ENCODE peak calls at places on chromosomes 11 and 22, in four cellular contexts. One of them, this sample, is unnamed.

GRCh38 chr11:69442807-69443137 is 38.7 kb upstream of the LINC01488 start:
- DNase-seq in uterus: peak
- DNase-seq in AG04449: no peak
- DNase-seq in lower leg skin: no peak
- DNase-seq in this sample: no peak

GRCh38 chr11:127627629-127628462 is 627.3 kb upstream of the KIRREL3 start:
- DNase-seq in uterus: no peak
- DNase-seq in AG04449: no peak
- DNase-seq in lower leg skin: no peak
- DNase-seq in this sample: no peak

GRCh38 chr11:116309446-116309845 is 463.3 kb downstream of the BUD13 start:
- DNase-seq in uterus: no peak
- DNase-seq in AG04449: no peak
- DNase-seq in lower leg skin: no peak
- DNase-seq in this sample: no peak

GRCh38 chr22:25143161-25144076 is 56.2 kb upstream of the CRYBB3 start:
- DNase-seq in uterus: no peak
- DNase-seq in AG04449: no peak
- DNase-seq in lower leg skin: no peak
- DNase-seq in this sample: no peak

GRCh38 chr22:22507743-22508273 is 734 bp downstream of the ZNF280B start:
- DNase-seq in uterus: no peak
- DNase-seq in AG04449: no peak
- DNase-seq in lower leg skin: no peak
- DNase-seq in this sample: no peak

GRCh38 chr11:77379253-77379652 is 77.8 kb upstream of the GDPD4 start:
- DNase-seq in uterus: no peak
- DNase-seq in AG04449: no peak
- DNase-seq in lower leg skin: no peak
- DNase-seq in this sample: no peak

GRCh38 chr11:57496109-57496820 is 19.2 kb downstream of the SLC43A1 start:
- DNase-seq in uterus: no peak
- DNase-seq in AG04449: no peak
- DNase-seq in lower leg skin: no peak
- DNase-seq in this sample: no peak

GRCh38 chr11:121024989-121025388 is 1.1 kb downstream of the TBCEL start:
- DNase-seq in uterus: no peak
- DNase-seq in AG04449: no peak
- DNase-seq in lower leg skin: no peak
- DNase-seq in this sample: no peak

GRCh38 chr11:126359431-126360048 is 4.1 kb downstream of the ST3GAL4 start:
- DNase-seq in uterus: peak
- DNase-seq in AG04449: no peak
- DNase-seq in lower leg skin: peak
- DNase-seq in this sample: no peak

GRCh38 chr11:70790671-70791300 is 392.5 kb downstream of the CTTN start:
- DNase-seq in uterus: no peak
- DNase-seq in AG04449: no peak
- DNase-seq in lower leg skin: no peak
- DNase-seq in this sample: no peak
- TF ChIP-seq CTCF in uterus: no peak
- TF ChIP-seq CTCF in AG04449: no peak
- TF ChIP-seq CTCF in lower leg skin: no peak
- TF ChIP-seq CTCF in this sample: no peak

GRCh38 chr11:62974848-62975522 is 9.8 kb downstream of the SLC22A6 start:
- DNase-seq in uterus: no peak
- DNase-seq in AG04449: no peak
- DNase-seq in lower leg skin: no peak
- DNase-seq in this sample: no peak
- TF ChIP-seq CTCF in uterus: peak
- TF ChIP-seq CTCF in AG04449: peak
- TF ChIP-seq CTCF in lower leg skin: no peak
- TF ChIP-seq CTCF in this sample: no peak

GRCh38 chr11:75598264-75598663 is 36.2 kb downstream of the SERPINH1 start:
- DNase-seq in uterus: no peak
- DNase-seq in AG04449: no peak
- DNase-seq in lower leg skin: no peak
- DNase-seq in this sample: no peak

GRCh38 chr11:75596914-75597313 is 34.9 kb downstream of the SERPINH1 start:
- DNase-seq in uterus: no peak
- DNase-seq in AG04449: no peak
- DNase-seq in lower leg skin: no peak
- DNase-seq in this sample: no peak

GRCh38 chr11:75598900-75599299 is 36.8 kb downstream of the SERPINH1 start:
- DNase-seq in uterus: no peak
- DNase-seq in AG04449: no peak
- DNase-seq in lower leg skin: no peak
- DNase-seq in this sample: no peak

GRCh38 chr11:75595511-75595910 is 33.5 kb downstream of the SERPINH1 start:
- DNase-seq in uterus: no peak
- DNase-seq in AG04449: no peak
- DNase-seq in lower leg skin: no peak
- DNase-seq in this sample: no peak

DNA sequence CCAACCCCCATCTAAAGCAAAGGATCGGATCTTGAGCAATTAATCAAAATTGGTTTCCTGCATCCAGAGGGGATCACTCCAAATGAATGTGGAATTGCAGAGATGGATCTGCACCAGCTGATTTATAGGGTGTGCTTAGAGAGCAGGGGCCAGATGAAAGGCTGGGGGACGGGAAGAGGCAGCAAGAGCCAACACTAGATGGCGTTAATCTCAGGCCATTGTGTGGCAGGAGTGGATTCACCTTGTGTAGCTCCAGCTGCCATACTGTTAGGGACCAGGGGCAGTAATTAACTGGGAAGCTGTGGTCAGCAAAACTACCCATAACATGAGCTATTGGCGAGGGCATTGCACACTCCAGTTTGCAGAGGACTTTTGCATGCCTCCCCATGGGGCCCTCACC is 35.6 kb downstream of the SERPINH1 start:
- DNase-seq in uterus: no peak
- DNase-seq in AG04449: no peak
- DNase-seq in lower leg skin: no peak
- DNase-seq in this sample: no peak
- TF ChIP-seq CTCF in uterus: no peak
- TF ChIP-seq CTCF in AG04449: peak
- TF ChIP-seq CTCF in lower leg skin: no peak
- TF ChIP-seq CTCF in this sample: no peak

GRCh38 chr11:100328626-100329340 is 358.3 kb upstream of the ARHGAP42 start:
- DNase-seq in uterus: no peak
- DNase-seq in AG04449: no peak
- DNase-seq in lower leg skin: no peak
- DNase-seq in this sample: no peak
- TF ChIP-seq CTCF in uterus: no peak
- TF ChIP-seq CTCF in AG04449: no peak
- TF ChIP-seq CTCF in lower leg skin: no peak
- TF ChIP-seq CTCF in this sample: no peak

DNA sequence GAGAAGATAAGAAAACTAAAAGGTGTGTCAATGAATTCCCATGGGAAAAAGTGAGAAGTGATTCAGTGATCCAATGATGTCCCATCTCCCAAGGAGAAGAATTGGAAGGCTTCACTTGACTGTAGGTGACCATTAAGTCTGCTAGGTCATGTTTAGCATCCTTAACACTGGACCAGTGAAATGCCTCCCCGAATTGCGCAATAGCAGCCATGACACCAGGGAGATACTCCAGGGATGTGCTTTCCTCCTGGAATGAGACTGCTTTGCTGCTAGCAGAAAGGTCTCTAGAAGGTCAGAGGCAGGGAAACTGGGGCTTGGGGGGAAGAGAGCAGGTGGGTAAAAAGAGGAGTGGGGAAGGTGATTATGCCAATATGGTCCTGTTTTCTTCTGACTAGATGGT is 364.3 kb downstream of the OPCML start:
- DNase-seq in uterus: no peak
- DNase-seq in AG04449: no peak
- DNase-seq in lower leg skin: no peak
- DNase-seq in this sample: no peak
- TF ChIP-seq CTCF in uterus: no peak
- TF ChIP-seq CTCF in AG04449: no peak
- TF ChIP-seq CTCF in lower leg skin: no peak
- TF ChIP-seq CTCF in this sample: no peak

This sample was measured in natural killer cell.